ENCODE peak calls at places on chromosome 4, in ten cellular contexts. One of them, this sample, is unnamed.
A peak's percentile ranks its signal among the peaks of the same experiment; 100 is the strongest.

GRCh38 chr4:88017516-88018302 is 10.3 kb downstream of the PKD2 start:
- DNase-seq in hepatocyte: peak; percentile 56
- DNase-seq in kidney: no peak
- DNase-seq in tibial artery: no peak
- DNase-seq in CD8-positive, alpha-beta T cell: no peak
- DNase-seq in A549: peak; percentile 58
- DNase-seq in brain microvascular endothelial cell: peak; percentile 90
- DNase-seq in left lung: no peak
- DNase-seq in astrocyte: peak; percentile 98
- DNase-seq in MM.1S: no peak
- DNase-seq in this sample: no peak

GRCh38 chr4:22090655-22091350 is 142.2 kb upstream of the KCNIP4 start:
- DNase-seq in hepatocyte: no peak
- DNase-seq in kidney: no peak
- DNase-seq in tibial artery: no peak
- DNase-seq in CD8-positive, alpha-beta T cell: no peak
- DNase-seq in A549: no peak
- DNase-seq in brain microvascular endothelial cell: no peak
- DNase-seq in left lung: no peak
- DNase-seq in astrocyte: peak; percentile 42
- DNase-seq in MM.1S: peak; percentile 9
- DNase-seq in this sample: no peak

GRCh38 chr4:2923141-2923551 is 40.1 kb downstream of the NOP14 start:
- DNase-seq in hepatocyte: no peak
- DNase-seq in kidney: peak; percentile 37
- DNase-seq in tibial artery: peak; percentile 4
- DNase-seq in CD8-positive, alpha-beta T cell: no peak
- DNase-seq in A549: no peak
- DNase-seq in brain microvascular endothelial cell: peak; percentile 88
- DNase-seq in left lung: no peak
- DNase-seq in astrocyte: peak; percentile 51
- DNase-seq in MM.1S: no peak
- DNase-seq in this sample: no peak

GRCh38 chr4:168589154-168589553 is 92.3 kb downstream of the PALLD start:
- DNase-seq in hepatocyte: peak; percentile 27
- DNase-seq in kidney: no peak
- DNase-seq in tibial artery: no peak
- DNase-seq in CD8-positive, alpha-beta T cell: no peak
- DNase-seq in A549: peak; percentile 74
- DNase-seq in brain microvascular endothelial cell: peak; percentile 88
- DNase-seq in left lung: no peak
- DNase-seq in astrocyte: peak; percentile 84
- DNase-seq in MM.1S: no peak
- DNase-seq in this sample: no peak

GRCh38 chr4:125013891-125014290 is 300.9 kb upstream of the FAT4 start:
- DNase-seq in hepatocyte: no peak
- DNase-seq in kidney: no peak
- DNase-seq in tibial artery: no peak
- DNase-seq in CD8-positive, alpha-beta T cell: no peak
- DNase-seq in A549: peak; percentile 2
- DNase-seq in brain microvascular endothelial cell: peak; percentile 27
- DNase-seq in left lung: no peak
- DNase-seq in astrocyte: peak; percentile 57
- DNase-seq in MM.1S: no peak
- DNase-seq in this sample: no peak

GRCh38 chr4:176404591-176404990 is 84.8 kb downstream of the SPCS3 start:
- DNase-seq in hepatocyte: no peak
- DNase-seq in kidney: no peak
- DNase-seq in tibial artery: no peak
- DNase-seq in CD8-positive, alpha-beta T cell: no peak
- DNase-seq in A549: peak; percentile 17
- DNase-seq in brain microvascular endothelial cell: peak; percentile 52
- DNase-seq in left lung: no peak
- DNase-seq in astrocyte: peak; percentile 53
- DNase-seq in MM.1S: no peak
- DNase-seq in this sample: no peak

GRCh38 chr4:145482209-145483021 is 762 bp downstream of the SMAD1 start:
- DNase-seq in hepatocyte: peak; percentile 74
- DNase-seq in kidney: peak; percentile 81
- DNase-seq in tibial artery: peak; percentile 36
- DNase-seq in CD8-positive, alpha-beta T cell: no peak
- DNase-seq in A549: peak; percentile 46
- DNase-seq in brain microvascular endothelial cell: peak; percentile 72
- DNase-seq in left lung: peak; percentile 84
- DNase-seq in astrocyte: peak; percentile 82
- DNase-seq in MM.1S: peak; percentile 53
- DNase-seq in this sample: peak; percentile 73

GRCh38 chr4:28562913-28563312 is 1702.3 kb downstream of the STIM2 start:
- DNase-seq in hepatocyte: no peak
- DNase-seq in kidney: no peak
- DNase-seq in tibial artery: no peak
- DNase-seq in CD8-positive, alpha-beta T cell: no peak
- DNase-seq in A549: no peak
- DNase-seq in brain microvascular endothelial cell: no peak
- DNase-seq in left lung: no peak
- DNase-seq in astrocyte: no peak
- DNase-seq in MM.1S: no peak
- DNase-seq in this sample: no peak

GRCh38 chr4:46219872-46220271 is 96.0 kb upstream of the GABRG1 start:
- DNase-seq in hepatocyte: no peak
- DNase-seq in kidney: no peak
- DNase-seq in tibial artery: no peak
- DNase-seq in CD8-positive, alpha-beta T cell: no peak
- DNase-seq in A549: no peak
- DNase-seq in brain microvascular endothelial cell: no peak
- DNase-seq in left lung: no peak
- DNase-seq in astrocyte: no peak
- DNase-seq in MM.1S: no peak
- DNase-seq in this sample: no peak

GRCh38 chr4:102493794-102494193 is 7.4 kb upstream of the NFKB1 start:
- DNase-seq in hepatocyte: no peak
- DNase-seq in kidney: no peak
- DNase-seq in tibial artery: no peak
- DNase-seq in CD8-positive, alpha-beta T cell: no peak
- DNase-seq in A549: no peak
- DNase-seq in brain microvascular endothelial cell: no peak
- DNase-seq in left lung: no peak
- DNase-seq in astrocyte: no peak
- DNase-seq in MM.1S: peak; percentile 42
- DNase-seq in this sample: no peak

GRCh38 chr4:163556169-163556568 is 61.7 kb downstream of the TMA16 start:
- DNase-seq in hepatocyte: no peak
- DNase-seq in kidney: no peak
- DNase-seq in tibial artery: no peak
- DNase-seq in CD8-positive, alpha-beta T cell: no peak
- DNase-seq in A549: no peak
- DNase-seq in brain microvascular endothelial cell: no peak
- DNase-seq in left lung: no peak
- DNase-seq in astrocyte: no peak
- DNase-seq in MM.1S: no peak
- DNase-seq in this sample: no peak

GRCh38 chr4:54274264-54274663 is 45.2 kb downstream of the PDGFRA start:
- DNase-seq in hepatocyte: no peak
- DNase-seq in kidney: no peak
- DNase-seq in tibial artery: no peak
- DNase-seq in CD8-positive, alpha-beta T cell: no peak
- DNase-seq in A549: no peak
- DNase-seq in brain microvascular endothelial cell: no peak
- DNase-seq in left lung: no peak
- DNase-seq in astrocyte: no peak
- DNase-seq in MM.1S: no peak
- DNase-seq in this sample: no peak

GRCh38 chr4:1205641-1206298 is 33.4 kb upstream of the SPON2 start:
- DNase-seq in hepatocyte: no peak
- DNase-seq in kidney: peak; percentile 72
- DNase-seq in tibial artery: no peak
- DNase-seq in CD8-positive, alpha-beta T cell: no peak
- DNase-seq in A549: no peak
- DNase-seq in brain microvascular endothelial cell: no peak
- DNase-seq in left lung: peak; percentile 60
- DNase-seq in astrocyte: no peak
- DNase-seq in MM.1S: no peak
- DNase-seq in this sample: no peak

GRCh38 chr4:187965726-187966125 is 29.8 kb upstream of the ZFP42 start:
- DNase-seq in hepatocyte: no peak
- DNase-seq in kidney: no peak
- DNase-seq in tibial artery: no peak
- DNase-seq in CD8-positive, alpha-beta T cell: no peak
- DNase-seq in A549: no peak
- DNase-seq in brain microvascular endothelial cell: no peak
- DNase-seq in left lung: no peak
- DNase-seq in astrocyte: no peak
- DNase-seq in MM.1S: no peak
- DNase-seq in this sample: no peak

GRCh38 chr4:8351931-8352367 is 82.4 kb downstream of the HTRA3 start:
- DNase-seq in hepatocyte: no peak
- DNase-seq in kidney: no peak
- DNase-seq in tibial artery: peak; percentile 19
- DNase-seq in CD8-positive, alpha-beta T cell: no peak
- DNase-seq in A549: peak; percentile 31
- DNase-seq in brain microvascular endothelial cell: peak; percentile 9
- DNase-seq in left lung: peak; percentile 42
- DNase-seq in astrocyte: peak; percentile 29
- DNase-seq in MM.1S: no peak
- DNase-seq in this sample: no peak

GRCh38 chr4:166280642-166281041 is 407.6 kb downstream of the TLL1 start:
- DNase-seq in hepatocyte: no peak
- DNase-seq in kidney: no peak
- DNase-seq in tibial artery: no peak
- DNase-seq in CD8-positive, alpha-beta T cell: no peak
- DNase-seq in A549: no peak
- DNase-seq in brain microvascular endothelial cell: no peak
- DNase-seq in left lung: no peak
- DNase-seq in astrocyte: no peak
- DNase-seq in MM.1S: no peak
- DNase-seq in this sample: no peak

GRCh38 chr4:89268572-89269180 is 38.9 kb downstream of the GPRIN3 start:
- DNase-seq in hepatocyte: no peak
- DNase-seq in kidney: no peak
- DNase-seq in tibial artery: no peak
- DNase-seq in CD8-positive, alpha-beta T cell: no peak
- DNase-seq in A549: no peak
- DNase-seq in brain microvascular endothelial cell: no peak
- DNase-seq in left lung: no peak
- DNase-seq in astrocyte: peak; percentile 4
- DNase-seq in MM.1S: no peak
- DNase-seq in this sample: no peak

GRCh38 chr4:4343038-4343437 is 43.9 kb upstream of the NSG1 start:
- DNase-seq in hepatocyte: no peak
- DNase-seq in kidney: no peak
- DNase-seq in tibial artery: no peak
- DNase-seq in CD8-positive, alpha-beta T cell: no peak
- DNase-seq in A549: no peak
- DNase-seq in brain microvascular endothelial cell: no peak
- DNase-seq in left lung: no peak
- DNase-seq in astrocyte: no peak
- DNase-seq in MM.1S: no peak
- DNase-seq in this sample: no peak

GRCh38 chr4:95255396-95256107 is 293.2 kb downstream of the UNC5C start:
- DNase-seq in hepatocyte: peak; percentile 17
- DNase-seq in kidney: no peak
- DNase-seq in tibial artery: no peak
- DNase-seq in CD8-positive, alpha-beta T cell: no peak
- DNase-seq in A549: no peak
- DNase-seq in brain microvascular endothelial cell: peak; percentile 77
- DNase-seq in left lung: no peak
- DNase-seq in astrocyte: peak; percentile 60
- DNase-seq in MM.1S: no peak
- DNase-seq in this sample: no peak

GRCh38 chr4:34158883-34159282 is 2085.4 kb downstream of the ARAP2 start:
- DNase-seq in hepatocyte: no peak
- DNase-seq in kidney: peak; percentile 7
- DNase-seq in tibial artery: no peak
- DNase-seq in CD8-positive, alpha-beta T cell: no peak
- DNase-seq in A549: no peak
- DNase-seq in brain microvascular endothelial cell: no peak
- DNase-seq in left lung: no peak
- DNase-seq in astrocyte: peak; percentile 16
- DNase-seq in MM.1S: no peak
- DNase-seq in this sample: no peak

GRCh38 chr4:26058537-26058936 is 144.5 kb downstream of the SMIM20 start:
- DNase-seq in hepatocyte: peak; percentile 26
- DNase-seq in kidney: no peak
- DNase-seq in tibial artery: no peak
- DNase-seq in CD8-positive, alpha-beta T cell: no peak
- DNase-seq in A549: no peak
- DNase-seq in brain microvascular endothelial cell: no peak
- DNase-seq in left lung: no peak
- DNase-seq in astrocyte: no peak
- DNase-seq in MM.1S: no peak
- DNase-seq in this sample: no peak

GRCh38 chr4:180550106-180550505 is 1693.1 kb upstream of the TENM3 start:
- DNase-seq in hepatocyte: no peak
- DNase-seq in kidney: no peak
- DNase-seq in tibial artery: no peak
- DNase-seq in CD8-positive, alpha-beta T cell: no peak
- DNase-seq in A549: no peak
- DNase-seq in brain microvascular endothelial cell: no peak
- DNase-seq in left lung: no peak
- DNase-seq in astrocyte: no peak
- DNase-seq in MM.1S: no peak
- DNase-seq in this sample: no peak
- TF ChIP-seq CTCF in hepatocyte: no peak
- TF ChIP-seq CTCF in kidney: no peak
- TF ChIP-seq CTCF in tibial artery: no peak
- TF ChIP-seq CTCF in CD8-positive, alpha-beta T cell: no peak
- TF ChIP-seq CTCF in A549: no peak
- TF ChIP-seq CTCF in brain microvascular endothelial cell: no peak
- TF ChIP-seq CTCF in left lung: no peak
- TF ChIP-seq CTCF in astrocyte: no peak
- TF ChIP-seq CTCF in MM.1S: peak; percentile 4
- TF ChIP-seq CTCF in this sample: no peak

GRCh38 chr4:183971938-183972490 is 66.9 kb downstream of the STOX2 start:
- DNase-seq in hepatocyte: no peak
- DNase-seq in kidney: no peak
- DNase-seq in tibial artery: no peak
- DNase-seq in CD8-positive, alpha-beta T cell: no peak
- DNase-seq in A549: no peak
- DNase-seq in brain microvascular endothelial cell: no peak
- DNase-seq in left lung: no peak
- DNase-seq in astrocyte: no peak
- DNase-seq in MM.1S: no peak
- DNase-seq in this sample: no peak
- H3K27ac ChIP-seq in hepatocyte: no peak overlapping the region
- H3K27ac ChIP-seq in kidney: no peak overlapping the region
- H3K27ac ChIP-seq in tibial artery: no peak overlapping the region
- H3K27ac ChIP-seq in CD8-positive, alpha-beta T cell: no peak overlapping the region
- H3K27ac ChIP-seq in A549: no peak overlapping the region
- H3K27ac ChIP-seq in brain microvascular endothelial cell: no peak overlapping the region
- H3K27ac ChIP-seq in left lung: no peak overlapping the region
- H3K27ac ChIP-seq in astrocyte: no peak overlapping the region
- H3K27ac ChIP-seq in MM.1S: no peak overlapping the region
- H3K27ac ChIP-seq in this sample: no peak overlapping the region

GRCh38 chr4:147482281-147482680 is 1.4 kb downstream of the EDNRA start:
- DNase-seq in hepatocyte: no peak
- DNase-seq in kidney: no peak
- DNase-seq in tibial artery: no peak
- DNase-seq in CD8-positive, alpha-beta T cell: no peak
- DNase-seq in A549: no peak
- DNase-seq in brain microvascular endothelial cell: peak; percentile 53
- DNase-seq in left lung: no peak
- DNase-seq in astrocyte: peak; percentile 44
- DNase-seq in MM.1S: no peak
- DNase-seq in this sample: no peak
- H3K4me3 ChIP-seq in hepatocyte: peak overlapping the region; percentile 84
- H3K4me3 ChIP-seq in kidney: no peak overlapping the region
- H3K4me3 ChIP-seq in tibial artery: peak overlapping the region; percentile 56
- H3K4me3 ChIP-seq in CD8-positive, alpha-beta T cell: no peak overlapping the region
- H3K4me3 ChIP-seq in A549: no peak overlapping the region
- H3K4me3 ChIP-seq in brain microvascular endothelial cell: peak overlapping the region; percentile 77
- H3K4me3 ChIP-seq in left lung: peak overlapping the region; percentile 47
- H3K4me3 ChIP-seq in astrocyte: peak overlapping the region; percentile 77
- H3K4me3 ChIP-seq in MM.1S: no peak overlapping the region
- H3K4me3 ChIP-seq in this sample: peak overlapping the region; percentile 62

GRCh38 chr4:184807797-184808718 is 17.7 kb downstream of the ACSL1 start:
- DNase-seq in hepatocyte: no peak
- DNase-seq in kidney: no peak
- DNase-seq in tibial artery: no peak
- DNase-seq in CD8-positive, alpha-beta T cell: no peak
- DNase-seq in A549: no peak
- DNase-seq in brain microvascular endothelial cell: peak; percentile 76
- DNase-seq in left lung: no peak
- DNase-seq in astrocyte: peak; percentile 78
- DNase-seq in MM.1S: no peak
- DNase-seq in this sample: peak; percentile 39
- TF ChIP-seq CTCF in hepatocyte: no peak
- TF ChIP-seq CTCF in kidney: no peak
- TF ChIP-seq CTCF in tibial artery: no peak
- TF ChIP-seq CTCF in CD8-positive, alpha-beta T cell: no peak
- TF ChIP-seq CTCF in A549: no peak
- TF ChIP-seq CTCF in brain microvascular endothelial cell: peak; percentile 22
- TF ChIP-seq CTCF in left lung: no peak
- TF ChIP-seq CTCF in astrocyte: no peak
- TF ChIP-seq CTCF in MM.1S: no peak
- TF ChIP-seq CTCF in this sample: no peak

This sample was measured in psoas muscle.